ENCODE peak calls at places on chromosomes 7 and 10, in six cellular contexts. J is testis, M is A549, F is Peyer's patch, U is transverse colon, O is heart left ventricle. C is an unnamed sample. For H3K4me1, the result is how much of the 10 kb centered on the place peaks cover.

GRCh38 chr10:102642553-102643345 is 1.5 kb upstream of the TRIM8 start:
- DNase-seq in J (peak), M (peak), F (peak), U (peak), O (peak), C (peak)

GRCh38 chr7:70379210-70379609 is 752.7 kb upstream of the GALNT17 start:
- DNase-seq in J (no peak), M (no peak), F (no peak), U (no peak), O (no peak), C (no peak)

GRCh38 chr7:119482209-119482608 is 790.8 kb upstream of the KCND2 start:
- DNase-seq in J (peak), M (peak), F (no peak), U (no peak), O (no peak), C (peak)

GRCh38 chr7:3242398-3242972 is 58.6 kb upstream of the SDK1 start:
- DNase-seq in J (no peak), M (no peak), F (no peak), U (no peak), O (no peak), C (no peak)

GRCh38 chr10:436013-436697 is 253.3 kb downstream of the DIP2C start:
- DNase-seq in J (no peak), M (no peak), F (no peak), U (no peak), O (no peak), C (no peak)

GRCh38 chr10:16348891-16349290 is 87.9 kb upstream of the PTER start:
- DNase-seq in J (no peak), M (no peak), F (no peak), U (no peak), O (no peak), C (no peak)

GRCh38 chr7:51067757-51068156 is 248.9 kb downstream of the COBL start:
- DNase-seq in J (peak), M (peak), F (peak), U (peak), O (peak), C (peak)

GRCh38 chr10:33746878-33747277 is 412.4 kb upstream of the NRP1 start:
- DNase-seq in J (no peak), M (no peak), F (no peak), U (no peak), O (no peak), C (no peak)

GRCh38 chr10:121553861-121554264 is 44.4 kb downstream of the FGFR2 start:
- DNase-seq in J (no peak), M (no peak), F (no peak), U (peak), O (no peak), C (peak)

GRCh38 chr10:30645340-30645827 is 15.8 kb upstream of the LYZL2 start:
- DNase-seq in J (peak), M (peak), F (no peak), U (no peak), O (no peak), C (no peak)

GRCh38 chr7:29332027-29332806 is 137.6 kb downstream of the CHN2 start:
- DNase-seq in J (no peak), M (no peak), F (no peak), U (no peak), O (no peak), C (no peak)

GRCh38 chr10:46006219-46006618 is 24.2 kb downstream of the NCOA4 start:
- DNase-seq in J (no peak), M (no peak), F (no peak), U (no peak), O (no peak), C (no peak)

GRCh38 chr7:118870187-118870586 is 645.7 kb downstream of the ANKRD7 start:
- DNase-seq in J (no peak), M (peak), F (no peak), U (no peak), O (no peak), C (no peak)

GRCh38 chr7:2886900-2887299 is 42.8 kb upstream of the GNA12 start:
- DNase-seq in J (peak), M (peak), F (peak), U (peak), O (no peak), C (peak)

GRCh38 chr10:90591629-90592028 is 266.2 kb downstream of the HTR7 start:
- DNase-seq in J (no peak), M (no peak), F (no peak), U (no peak), O (no peak), C (no peak)

GRCh38 chr10:103072891-103073290 is 120.2 kb downstream of the NT5C2 start:
- DNase-seq in J (no peak), M (no peak), F (no peak), U (no peak), O (no peak), C (no peak)

GRCh38 chr7:74126220-74126880 is 42.7 kb downstream of the LIMK1 start:
- DNase-seq in J (no peak), M (no peak), F (no peak), U (no peak), O (no peak), C (no peak)

GRCh38 chr7:28572321-28573058 is 160.2 kb downstream of the CREB5 start:
- DNase-seq in J (no peak), M (no peak), F (no peak), U (no peak), O (no peak), C (no peak)

GRCh38 chr7:30971440-30971839 is 7.7 kb downstream of the GHRHR start:
- DNase-seq in J (no peak), M (no peak), F (no peak), U (no peak), O (no peak), C (no peak)

GRCh38 chr7:44150966-44151678 is 10.0 kb upstream of the MYL7 start:
- DNase-seq in J (no peak), M (no peak), F (peak), U (no peak), O (no peak), C (no peak)

GRCh38 chr7:17638727-17639126 is 301.6 kb downstream of the SNX13 start:
- DNase-seq in J (no peak), M (no peak), F (no peak), U (no peak), O (no peak), C (no peak)

GRCh38 chr7:84746347-84746746 is 440.5 kb downstream of the SEMA3D start:
- DNase-seq in J (no peak), M (no peak), F (no peak), U (no peak), O (no peak), C (no peak)

GRCh38 chr7:52100-52499 is 140.3 kb upstream of the FAM20C start:
- DNase-seq in J (no peak), M (no peak), F (no peak), U (no peak), O (no peak), C (peak)

GRCh38 chr7:20064974-20065862 is 152.0 kb downstream of the MACC1 start:
- DNase-seq in J (peak), M (peak), F (no peak), U (no peak), O (no peak), C (no peak)

GRCh38 chr7:140696024-140696678 is 357 bp upstream of the NDUFB2 start:
- DNase-seq in J (peak), M (no peak), F (peak), U (peak), O (peak), C (peak)

GRCh38 chr10:124860426-124860825 is 58.8 kb downstream of the ABRAXAS2 start:
- DNase-seq in J (no peak), M (no peak), F (no peak), U (no peak), O (no peak), C (no peak)

GRCh38 chr7:47480576-47481538 is 101.1 kb downstream of the TNS3 start:
- DNase-seq in J (no peak), M (no peak), F (no peak), U (peak), O (no peak), C (no peak)

GRCh38 chr7:107891619-107892366 is 810 bp downstream of the DLD start:
- DNase-seq in J (no peak), M (peak), F (no peak), U (no peak), O (no peak), C (no peak)

GRCh38 chr7:25171516-25171915 is 46.5 kb upstream of the CYCS start:
- DNase-seq in J (no peak), M (no peak), F (no peak), U (no peak), O (no peak), C (no peak)

GRCh38 chr7:84705079-84705478 is 481.8 kb downstream of the SEMA3D start:
- DNase-seq in J (no peak), M (no peak), F (no peak), U (no peak), O (no peak), C (no peak)

GRCh38 chr7:140723002-140723401 is 26.5 kb downstream of the NDUFB2 start:
- DNase-seq in J (no peak), M (no peak), F (no peak), U (no peak), O (no peak), C (no peak)

GRCh38 chr10:62919776-62920175 is 103.6 kb upstream of the EGR2 start:
- DNase-seq in J (no peak), M (no peak), F (no peak), U (no peak), O (no peak), C (no peak)

GRCh38 chr7:86991844-86992243 is 67.6 kb downstream of the ELAPOR2 start:
- DNase-seq in J (no peak), M (no peak), F (no peak), U (no peak), O (no peak), C (no peak)

GRCh38 chr10:8365935-8366911 is 311.7 kb downstream of the GATA3 start:
- DNase-seq in J (peak), M (peak), F (no peak), U (no peak), O (no peak), C (no peak)

GRCh38 chr10:17428096-17428615 is 26.2 kb downstream of the ST8SIA6 start:
- DNase-seq in J (no peak), M (no peak), F (no peak), U (no peak), O (no peak), C (no peak)

GRCh38 chr10:35613107-35613440 is 7.9 kb downstream of the GJD4 start:
- DNase-seq in J (no peak), M (no peak), F (no peak), U (no peak), O (no peak), C (no peak)
- H3K4me1 ChIP-seq in J (under half), M (under half), F (under half), U (under half), O (under half), C (under half)

DNA sequence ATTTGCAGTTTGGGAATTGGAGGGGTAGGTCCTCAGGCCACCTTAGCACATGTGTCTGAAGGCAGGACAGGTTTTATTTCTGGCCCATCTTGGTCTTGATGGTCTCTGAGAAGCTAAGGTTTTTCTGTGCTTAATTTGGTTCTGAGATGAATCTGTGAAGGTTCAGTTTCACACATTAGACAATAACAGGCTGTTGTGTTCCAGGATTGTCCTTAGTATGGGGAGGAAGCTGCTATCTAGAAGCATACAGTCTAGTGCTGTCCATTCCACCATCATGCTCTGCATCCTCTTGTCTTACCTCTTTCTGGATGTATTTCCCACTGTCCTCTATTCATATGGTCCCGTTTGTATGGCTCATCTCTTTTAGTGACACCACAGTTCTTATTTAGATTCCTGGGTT is 7.1 kb downstream of the UBE2D1 start:
- DNase-seq in J (no peak), M (no peak), F (no peak), U (no peak), O (no peak), C (no peak)
- H3K27ac ChIP-seq in J (no peak), M (no peak), F (no peak), U (no peak), O (peak), C (no peak)

GRCh38 chr10:119270893-119271361 is 63.6 kb downstream of the GRK5 start:
- DNase-seq in J (no peak), M (peak), F (peak), U (peak), O (peak), C (peak)
- TF ChIP-seq POLR2A in J (no peak), M (no peak), F (no peak), U (no peak), O (no peak), C (peak)

DNA sequence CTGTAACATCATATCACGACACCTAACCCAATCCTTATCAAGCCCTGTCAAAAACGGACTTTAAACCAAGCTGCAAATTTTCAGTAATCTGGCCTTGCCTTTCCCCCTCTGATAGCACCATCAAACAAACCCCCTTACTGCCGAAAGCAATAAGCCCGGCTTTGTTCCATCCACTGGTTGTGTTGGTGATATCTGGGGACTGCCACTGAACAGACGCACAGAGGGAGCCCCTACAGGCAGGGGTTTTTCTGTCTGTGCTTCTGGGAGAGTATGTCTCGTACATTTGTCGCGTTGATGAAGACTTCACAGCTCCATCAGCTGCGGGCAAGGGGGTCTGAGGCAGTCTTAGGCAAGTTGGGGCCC is 550 bp upstream of the PLAU start:
- DNase-seq in J (no peak), M (peak), F (no peak), U (no peak), O (no peak), C (no peak)
- H3K4me1 ChIP-seq in J (under half), M (half or more), F (under half), U (half or more), O (half or more), C (under half)

GRCh38 chr7:143394777-143395176 is 13.6 kb downstream of the ZYX start:
- DNase-seq in J (no peak), M (no peak), F (no peak), U (no peak), O (no peak), C (no peak)

GRCh38 chr7:143397710-143398530 is 10.7 kb downstream of the EPHA1 start:
- DNase-seq in J (no peak), M (no peak), F (no peak), U (no peak), O (peak), C (no peak)

GRCh38 chr7:143396625-143397556 is 11.8 kb downstream of the EPHA1 start:
- DNase-seq in J (no peak), M (no peak), F (no peak), U (no peak), O (peak), C (no peak)

GRCh38 chr7:143395187-143396149 is 13.2 kb downstream of the EPHA1 start:
- DNase-seq in J (no peak), M (no peak), F (peak), U (no peak), O (no peak), C (no peak)

DNA sequence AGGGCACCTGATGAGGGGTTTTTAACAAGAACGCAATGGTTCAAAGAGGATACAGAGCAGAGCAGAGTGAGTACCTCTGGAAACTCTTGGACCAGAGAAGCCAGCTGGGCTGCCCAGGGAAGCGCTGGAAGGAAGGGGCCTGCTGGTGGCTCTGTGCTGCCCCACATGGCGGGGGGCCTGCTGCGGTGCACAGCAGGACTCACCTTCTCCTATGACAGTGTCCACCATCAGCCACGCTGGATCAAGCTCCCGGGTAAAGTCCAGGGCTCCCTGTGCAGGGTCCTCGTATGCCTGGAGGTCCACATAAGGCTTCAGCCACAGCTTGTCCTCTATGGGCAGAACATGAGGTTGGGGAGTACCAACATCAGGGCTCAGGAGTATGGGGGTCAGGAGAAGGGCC is 12.5 kb downstream of the EPHA1 start:
- DNase-seq in J (no peak), M (no peak), F (no peak), U (no peak), O (no peak), C (no peak)
- H3K27ac ChIP-seq in J (no peak), M (no peak), F (no peak), U (no peak), O (no peak), C (no peak)